ENCODE peak calls at places on chromosomes 7 and 10, in six cellular contexts. B is right lobe of liver, O is tibial nerve, T is A549, V is uterus, R is breast epithelium. X is an unnamed sample.
A peak's percentile ranks its signal among the peaks of the same experiment; 100 is the strongest.

GRCh38 chr10:77398558-77398957 is 239.1 kb downstream of the KCNMA1 start:
- DNase-seq in V (no peak), B (no peak), T (no peak), O (no peak), R (no peak), X (no peak)

GRCh38 chr7:81761821-81762220 is 8.0 kb downstream of the HGF start:
- DNase-seq in B (no peak), R (no peak), T (no peak), O (no peak), V (no peak), X (no peak)

GRCh38 chr10:58335306-58336005 is 650 bp downstream of the UBE2D1 start:
- DNase-seq in B (peak; percentile 50), O (peak; percentile 13), V (peak; percentile 32), T (peak; percentile 40), R (no peak), X (peak; percentile 42)

GRCh38 chr7:141053626-141054025 is 20.2 kb upstream of the TMEM178B start:
- DNase-seq in B (no peak), T (no peak), R (no peak), V (no peak), O (no peak), X (no peak)

GRCh38 chr10:114825513-114826253 is 4.1 kb downstream of the FHIP2A start:
- DNase-seq in O (no peak), R (no peak), V (no peak), T (peak; percentile 19), B (no peak), X (no peak)

GRCh38 chr7:2055956-2056355 is 176.8 kb downstream of the MAD1L1 start:
- DNase-seq in T (no peak), O (no peak), R (no peak), B (no peak), V (no peak), X (no peak)

GRCh38 chr10:110803239-110803593 is 68.5 kb upstream of the PDCD4 start:
- DNase-seq in V (no peak), O (no peak), B (no peak), T (no peak), R (no peak), X (no peak)

GRCh38 chr10:62433181-62433692 is 59.1 kb downstream of the ZNF365 start:
- DNase-seq in O (peak; percentile 62), V (peak; percentile 81), B (no peak), T (peak; percentile 80), R (no peak), X (no peak)

GRCh38 chr10:105974803-105975456 is 1189.6 kb downstream of the SORCS1 start:
- DNase-seq in T (peak; percentile 2), B (peak; percentile 64), V (no peak), R (no peak), O (peak; percentile 20), X (peak; percentile 18)

GRCh38 chr10:7787150-7787856 is 490 bp downstream of the KIN start:
- DNase-seq in B (no peak), O (no peak), R (no peak), V (no peak), T (no peak), X (no peak)

GRCh38 chr10:117221156-117221711 is 19.7 kb upstream of the SLC18A2 start:
- DNase-seq in O (no peak), T (peak; percentile 87), R (no peak), V (no peak), B (no peak), X (no peak)

GRCh38 chr10:12835709-12836108 is 165.8 kb downstream of the CCDC3 start:
- DNase-seq in O (no peak), T (no peak), V (no peak), R (no peak), B (no peak), X (no peak)

GRCh38 chr10:75430000-75430763 is 1.2 kb upstream of the LRMDA start:
- DNase-seq in R (no peak), V (no peak), O (peak; percentile 26), B (peak; percentile 58), T (peak; percentile 50), X (peak; percentile 23)

GRCh38 chr7:105198223-105198622 is 184.2 kb downstream of the KMT2E start:
- DNase-seq in O (no peak), R (no peak), V (no peak), B (no peak), T (peak; percentile 25), X (no peak)

GRCh38 chr7:46468753-46469356 is 547.8 kb upstream of the IGFBP3 start:
- DNase-seq in B (no peak), T (peak; percentile 46), O (no peak), V (no peak), R (no peak), X (no peak)

DNA sequence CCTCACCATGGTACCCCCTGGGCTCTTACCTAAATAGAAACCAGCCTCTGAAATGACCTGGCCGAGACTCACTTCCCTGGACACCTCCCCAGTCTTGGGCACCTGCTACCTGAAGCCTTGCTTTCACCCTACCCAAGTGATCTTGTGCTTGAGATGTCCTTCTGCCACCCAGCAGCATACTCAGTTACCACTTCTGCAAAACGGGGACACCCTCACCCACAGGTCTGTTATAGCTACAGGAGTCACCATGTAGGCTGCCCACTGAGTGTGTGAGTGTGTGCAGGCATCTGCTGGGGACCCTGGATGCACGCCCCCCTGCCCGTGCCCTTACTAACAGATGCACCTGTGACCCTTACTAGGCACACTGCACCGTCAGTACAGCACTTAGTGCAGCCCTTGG is 94.8 kb upstream of the PPIF start:
- DNase-seq in V (no peak), T (no peak), R (no peak), B (no peak), O (no peak), X (no peak)
- H3K4me1 ChIP-seq in V (peaks cover 3% of the 10 kb centered on the region), T (peaks cover under 1% of the 10 kb centered on the region), R (peaks cover 7% of the 10 kb centered on the region), B (peaks cover 3% of the 10 kb centered on the region), O (peaks cover 60% of the 10 kb centered on the region), X (peaks cover 50% of the 10 kb centered on the region)

GRCh38 chr7:30285067-30285530 is 702 bp downstream of the ZNRF2 start:
- DNase-seq in V (peak; percentile 45), B (peak; percentile 57), R (no peak), O (no peak), T (no peak), X (peak; percentile 55)

GRCh38 chr7:30284298-30285066 is at the start of gene ZNRF2:
- DNase-seq in T (peak; percentile 100), R (peak; percentile 98), V (peak; percentile 98), B (peak; percentile 100), O (peak; percentile 95), X (peak; percentile 100)

GRCh38 chr7:30282735-30283134 is 1.7 kb upstream of the ZNRF2 start:
- DNase-seq in V (no peak), T (no peak), B (no peak), O (no peak), R (no peak), X (no peak)

GRCh38 chr7:30286749-30287148 is 2.4 kb downstream of the ZNRF2 start:
- DNase-seq in O (no peak), R (no peak), T (no peak), V (no peak), B (no peak), X (no peak)

DNA sequence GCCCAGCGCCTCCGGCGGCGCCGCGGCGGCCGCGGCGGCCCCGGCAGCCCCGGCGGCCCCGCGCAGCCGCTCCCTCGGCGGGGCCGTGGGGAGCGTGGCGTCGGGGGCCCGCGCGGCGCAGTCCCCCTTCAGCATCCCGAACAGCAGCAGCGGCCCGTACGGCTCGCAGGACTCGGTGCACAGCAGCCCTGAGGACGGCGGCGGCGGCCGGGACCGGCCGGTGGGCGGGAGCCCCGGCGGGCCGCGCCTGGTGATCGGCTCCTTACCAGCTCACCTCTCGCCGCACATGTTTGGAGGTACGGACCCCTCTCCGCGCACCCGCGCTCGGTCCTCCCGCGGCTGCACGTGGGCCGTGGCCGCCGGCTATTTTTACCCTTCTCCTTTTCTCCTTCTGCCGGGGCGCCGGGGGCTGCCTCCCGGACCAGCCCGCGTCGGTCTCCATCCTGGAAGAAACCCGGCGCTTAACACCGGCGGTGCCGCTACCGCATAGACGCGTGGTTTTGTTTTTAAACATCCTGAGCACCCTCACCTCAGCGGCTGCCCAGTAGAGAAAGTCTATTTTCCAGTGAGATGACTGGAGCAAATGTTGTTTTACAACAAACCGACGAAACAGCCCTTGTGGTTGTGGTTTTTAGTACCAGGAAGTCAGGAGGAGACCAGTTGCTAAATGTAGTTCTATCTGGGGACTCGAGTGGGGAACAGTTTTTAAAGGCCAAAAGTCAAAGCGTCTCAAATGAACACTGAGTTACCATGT is 1.3 kb downstream of the ZNRF2 start:
- DNase-seq in O (peak; percentile 46), T (peak; percentile 59), B (peak; percentile 57), V (peak; percentile 29), R (no peak), X (peak; percentile 29)
- TF ChIP-seq POLR2A in O (no peak), T (no peak), B (peak; percentile 23), V (no peak), R (no peak), X (no peak)

GRCh38 chr10:97684866-97685394 is 2.1 kb downstream of the AVPI1 start:
- DNase-seq in T (no peak), R (no peak), V (no peak), O (no peak), B (no peak), X (no peak)
- H3K4me1 ChIP-seq in T (peaks cover 61% of the 10 kb centered on the region), R (peaks cover 20% of the 10 kb centered on the region), V (peaks cover 9% of the 10 kb centered on the region), O (peaks cover 33% of the 10 kb centered on the region), B (peaks cover 46% of the 10 kb centered on the region), X (peaks cover 47% of the 10 kb centered on the region)

GRCh38 chr7:116708248-116708647 is 36.3 kb downstream of the MET start:
- DNase-seq in T (no peak), O (no peak), B (no peak), R (no peak), V (no peak), X (no peak)
- TF ChIP-seq POLR2A in T (no peak), O (no peak), B (no peak), R (no peak), V (no peak), X (no peak)